ENCODE peak calls at places on chromosomes 12 and 14, in four cellular contexts. I is activated CD8-positive, alpha-beta T cell treated with anti-CD3 and anti-CD28 coated beads, Interleukin-2, amount 10 ng/mL, durations not matched to agents 7 days and 5 days; S is head of caudate nucleus; W is EL. T is an unnamed sample.

GRCh38 chr12:50547742-50548141 is 43.0 kb downstream of the DIP2B start:
- DNase-seq in I (no peak), S (no peak), W (no peak), T (no peak)

GRCh38 chr14:66708262-66708661 is 200.3 kb downstream of the GPHN start:
- DNase-seq in I (no peak), S (no peak), W (no peak), T (no peak)

GRCh38 chr14:26601856-26602255 is 4.0 kb upstream of the NOVA1 start:
- DNase-seq in W (no peak), S (no peak), I (no peak), T (no peak)

GRCh38 chr14:106039400-106039799 is 513.0 kb downstream of the TMEM121 start:
- DNase-seq in W (no peak), I (peak), S (no peak), T (no peak)

GRCh38 chr12:78419513-78419912 is 445.1 kb upstream of the SYT1 start:
- DNase-seq in S (no peak), W (no peak), I (no peak), T (no peak)

GRCh38 chr14:103994535-103995184 is 52.3 kb upstream of the RD3L start:
- DNase-seq in I (no peak), S (no peak), W (peak), T (no peak)

GRCh38 chr12:130687190-130687589 is 28.9 kb downstream of the RIMBP2 start:
- DNase-seq in I (no peak), W (no peak), S (no peak), T (no peak)

GRCh38 chr14:103404032-103404918 is 19.1 kb downstream of the MARK3 start:
- DNase-seq in S (no peak), I (no peak), W (no peak), T (no peak)

GRCh38 chr14:99724196-99724891 is 40.2 kb downstream of the CYP46A1 start:
- DNase-seq in S (peak), I (no peak), W (peak), T (no peak)

GRCh38 chr12:100391856-100392255 is 35.0 kb downstream of the SLC17A8 start:
- DNase-seq in S (no peak), W (peak), I (no peak), T (peak)

GRCh38 chr12:3150820-3151590 is 73.8 kb downstream of the TSPAN9 start:
- DNase-seq in W (peak), S (no peak), I (no peak), T (no peak)